ENCODE peak calls at places on chromosomes 6 and 20, in seven cellular contexts. P is body of pancreas; A is fibroblast of lung; Y is CD4-positive, alpha-beta memory T cell; I is PC-9; X is CD8-positive, alpha-beta T cell; J is aorta. S is an unnamed sample.
A peak's percentile ranks its signal among the peaks of the same experiment; 100 is the strongest.

GRCh38 chr20:5090191-5090590 is 29.6 kb downstream of the PCNA start:
- DNase-seq in P (no peak), A (no peak), Y (no peak), I (no peak), X (no peak), J (no peak), S (no peak)

GRCh38 chr20:51570755-51571469 is 28.4 kb upstream of the NFATC2 start:
- DNase-seq in P (no peak), A (peak; percentile 31), Y (no peak), I (no peak), X (no peak), J (peak; percentile 83), S (no peak)

GRCh38 chr20:346640-347316 is at the start of gene NRSN2:
- DNase-seq in P (peak; percentile 60), A (peak; percentile 68), Y (no peak), I (no peak), X (no peak), J (peak; percentile 89), S (no peak)

GRCh38 chr20:35329435-35330139 is 37.4 kb upstream of the FAM83C start:
- DNase-seq in P (peak; percentile 17), A (peak; percentile 46), Y (no peak), I (no peak), X (peak; percentile 23), J (no peak), S (no peak)

GRCh38 chr20:58693226-58694006 is 816 bp downstream of the NPEPL1 start:
- DNase-seq in P (peak; percentile 31), A (no peak), Y (peak; percentile 24), I (no peak), X (no peak), J (peak; percentile 79), S (no peak)

GRCh38 chr20:31833130-31833930 is 12.1 kb downstream of the FOXS1 start:
- DNase-seq in P (peak; percentile 58), A (peak; percentile 43), Y (peak; percentile 25), I (no peak), X (peak; percentile 64), J (peak; percentile 92), S (peak; percentile 36)

GRCh38 chr6:170210651-170211403 is 80.1 kb downstream of the DLL1 start:
- DNase-seq in P (no peak), A (no peak), Y (no peak), I (no peak), X (peak; percentile 7), J (no peak), S (no peak)

GRCh38 chr20:3166338-3166912 is 6.8 kb upstream of the FASTKD5 start:
- DNase-seq in P (no peak), A (no peak), Y (no peak), I (no peak), X (no peak), J (peak; percentile 58), S (no peak)

GRCh38 chr6:16322666-16323312 is 84.4 kb downstream of the GMPR start:
- DNase-seq in P (peak; percentile 63), A (peak; percentile 96), Y (peak; percentile 81), I (no peak), X (peak; percentile 73), J (no peak), S (no peak)

GRCh38 chr20:57686931-57687652 is 22.7 kb downstream of the PMEPA1 start:
- DNase-seq in P (peak; percentile 27), A (no peak), Y (no peak), I (peak; percentile 100), X (no peak), J (no peak), S (no peak)

GRCh38 chr20:39479196-39479810 is 517.2 kb downstream of the DHX35 start:
- DNase-seq in P (no peak), A (no peak), Y (no peak), I (no peak), X (no peak), J (no peak), S (no peak)

GRCh38 chr20:24809606-24810005 is 139.5 kb upstream of the CST7 start:
- DNase-seq in P (no peak), A (no peak), Y (no peak), I (no peak), X (no peak), J (peak; percentile 48), S (no peak)

GRCh38 chr6:21426841-21427490 is 166.6 kb upstream of the SOX4 start:
- DNase-seq in P (no peak), A (peak; percentile 36), Y (no peak), I (no peak), X (no peak), J (no peak), S (no peak)

GRCh38 chr6:98416027-98416426 is 418.3 kb upstream of the POU3F2 start:
- DNase-seq in P (no peak), A (no peak), Y (no peak), I (no peak), X (no peak), J (no peak), S (no peak)

GRCh38 chr20:51500936-51501335 is 41.6 kb downstream of the NFATC2 start:
- DNase-seq in P (no peak), A (no peak), Y (peak; percentile 54), I (no peak), X (peak; percentile 56), J (no peak), S (no peak)

GRCh38 chr20:44422083-44422482 is 53.6 kb upstream of the TTPAL start:
- DNase-seq in P (no peak), A (peak; percentile 38), Y (no peak), I (peak; percentile 70), X (no peak), J (peak; percentile 40), S (no peak)

GRCh38 chr20:3250091-3250504 is 11.1 kb upstream of the SLC4A11 start:
- DNase-seq in P (no peak), A (no peak), Y (no peak), I (no peak), X (no peak), J (no peak), S (no peak)

GRCh38 chr6:89180971-89181370 is 35.1 kb downstream of the PM20D2 start:
- DNase-seq in P (no peak), A (no peak), Y (no peak), I (no peak), X (no peak), J (no peak), S (no peak)

GRCh38 chr6:83183082-83183828 is 9.8 kb downstream of the PGM3 start:
- DNase-seq in P (no peak), A (peak; percentile 85), Y (no peak), I (no peak), X (no peak), J (no peak), S (no peak)

GRCh38 chr6:101516553-101516952 is 123.0 kb downstream of the GRIK2 start:
- DNase-seq in P (no peak), A (no peak), Y (no peak), I (no peak), X (no peak), J (no peak), S (no peak)

GRCh38 chr6:101522254-101522653 is 128.7 kb downstream of the GRIK2 start:
- DNase-seq in P (no peak), A (no peak), Y (no peak), I (no peak), X (no peak), J (no peak), S (no peak)

GRCh38 chr6:101513181-101513580 is 119.7 kb downstream of the GRIK2 start:
- DNase-seq in P (no peak), A (no peak), Y (no peak), I (no peak), X (no peak), J (no peak), S (no peak)

GRCh38 chr6:101517632-101518031 is 124.1 kb downstream of the GRIK2 start:
- DNase-seq in P (no peak), A (no peak), Y (no peak), I (no peak), X (no peak), J (no peak), S (no peak)
- H3K27ac ChIP-seq in P (no peak overlapping the region), A (no peak overlapping the region), Y (no peak overlapping the region), I (no peak overlapping the region), X (no peak overlapping the region), J (no peak overlapping the region), S (no peak overlapping the region)

DNA sequence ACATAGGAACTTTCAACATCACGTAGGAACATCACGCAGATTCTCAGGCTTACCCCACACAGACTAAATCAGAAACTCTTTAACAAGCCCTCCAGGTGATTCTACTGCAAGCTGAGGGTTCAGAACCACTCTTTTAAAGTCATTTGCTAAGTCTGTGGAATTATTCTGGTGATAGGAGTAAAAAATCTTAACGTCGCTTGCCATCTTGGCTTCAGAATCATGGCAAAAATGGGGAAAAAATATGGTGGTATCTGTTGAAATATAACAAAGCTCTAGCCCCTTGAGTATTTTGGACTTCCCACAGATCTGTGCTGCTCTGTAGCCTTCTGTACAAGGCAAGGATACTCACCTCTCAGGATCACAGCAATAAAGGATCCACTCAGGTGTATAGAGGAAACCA is 17.4 kb downstream of the FOXO3 start:
- DNase-seq in P (no peak), A (no peak), Y (no peak), I (no peak), X (no peak), J (no peak), S (no peak)
- H3K27ac ChIP-seq in P (no peak overlapping the region), A (no peak overlapping the region), Y (no peak overlapping the region), I (no peak overlapping the region), X (no peak overlapping the region), J (no peak overlapping the region), S (no peak overlapping the region)

DNA sequence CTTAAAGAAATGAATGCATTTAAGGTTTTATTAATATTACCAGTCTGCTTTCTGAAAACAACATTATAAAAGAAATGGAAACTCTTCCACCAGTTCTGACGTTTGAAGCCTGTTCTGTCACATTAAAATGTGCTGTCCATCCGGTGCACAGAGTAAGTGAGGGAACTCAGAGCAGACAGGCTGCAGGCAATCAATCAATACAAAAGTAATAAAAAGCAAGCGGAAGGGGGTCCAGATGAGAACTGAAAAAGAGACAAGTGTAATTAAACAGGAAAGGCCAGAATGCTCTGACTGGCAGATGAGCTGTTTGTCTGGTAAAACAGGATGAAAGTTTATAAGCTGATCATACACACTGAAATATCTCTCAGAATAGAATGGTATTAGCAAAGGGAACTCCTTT is 94.4 kb downstream of the RAMACL start:
- DNase-seq in P (no peak), A (no peak), Y (no peak), I (no peak), X (no peak), J (no peak), S (no peak)
- H3K27ac ChIP-seq in P (no peak overlapping the region), A (no peak overlapping the region), Y (no peak overlapping the region), I (no peak overlapping the region), X (no peak overlapping the region), J (no peak overlapping the region), S (no peak overlapping the region)

DNA sequence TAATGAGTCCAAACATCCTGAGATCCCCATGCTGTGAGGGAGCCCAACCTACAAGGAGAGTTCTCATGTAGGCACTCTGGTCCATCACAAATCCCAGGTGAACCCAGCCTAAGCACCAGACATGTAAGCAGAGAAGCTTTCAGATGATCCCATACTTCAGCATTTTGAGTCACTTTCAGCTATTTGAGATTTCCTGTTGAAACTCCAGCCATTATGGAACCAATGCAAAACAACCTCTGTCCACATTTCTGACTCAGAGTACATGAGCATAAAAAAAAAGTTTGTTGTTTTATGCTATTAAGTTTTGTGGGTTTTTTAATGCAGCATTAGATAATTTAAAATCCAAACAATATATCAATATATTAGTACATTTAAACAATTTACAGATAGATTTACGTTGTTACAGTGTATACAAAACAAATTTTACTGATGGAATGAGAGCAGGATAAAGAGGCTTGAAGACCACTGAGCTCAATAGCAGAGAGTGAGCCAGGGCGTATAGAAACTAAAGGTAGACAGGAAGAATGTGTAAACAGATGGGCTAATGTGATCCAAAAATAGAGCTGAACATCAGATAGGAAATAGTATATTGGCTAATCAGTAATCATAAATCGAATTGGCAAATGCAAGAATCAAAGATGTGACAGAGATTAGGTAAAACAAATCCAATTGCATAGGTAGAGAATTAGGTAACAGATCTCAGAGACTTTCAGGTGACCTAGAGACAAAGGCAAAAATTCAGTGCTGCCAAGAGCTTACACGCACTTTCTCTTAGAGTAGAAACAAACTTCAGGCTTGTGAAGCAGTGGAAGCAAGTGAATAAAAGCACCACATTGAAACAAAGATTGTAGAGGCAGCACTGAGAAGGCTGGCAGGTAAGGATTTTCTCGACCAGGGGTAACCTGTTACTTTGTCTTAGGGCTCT is 36.2 kb upstream of the PLCB1 start:
- DNase-seq in P (no peak), A (peak; percentile 56), Y (no peak), I (no peak), X (no peak), J (no peak), S (no peak)
- H3K27ac ChIP-seq in P (no peak overlapping the region), A (no peak overlapping the region), Y (no peak overlapping the region), I (peak overlapping the region; percentile 43), X (no peak overlapping the region), J (no peak overlapping the region), S (no peak overlapping the region)

S was measured in HCT116.